ENCODE peak calls at places on chromosomes 5 and 9, in six cellular contexts. B is hepatocyte, C is MM.1S, N is OCI-LY7, F is A549, H is HCT116. I is an unnamed sample.

GRCh38 chr5:16931334-16932110 is 4.6 kb downstream of the MYO10 start:
- DNase-seq in B (no peak), C (no peak), N (no peak), F (no peak), H (no peak), I (peak; percentile 0)

GRCh38 chr5:1663186-1663585 is 136.5 kb downstream of the MRPL36 start:
- DNase-seq in B (peak; percentile 3), C (no peak), N (no peak), F (no peak), H (no peak), I (peak; percentile 62)

GRCh38 chr9:126856326-126856877 is 4.0 kb upstream of the ZBTB34 start:
- DNase-seq in B (no peak), C (no peak), N (no peak), F (no peak), H (no peak), I (no peak)

GRCh38 chr9:116632990-116633441 is 54.1 kb upstream of the TRIM32 start:
- DNase-seq in B (no peak), C (no peak), N (no peak), F (no peak), H (no peak), I (peak; percentile 80)

GRCh38 chr5:137695651-137696428 is 40.0 kb downstream of the KLHL3 start:
- DNase-seq in B (no peak), C (no peak), N (no peak), F (no peak), H (no peak), I (peak; percentile 58)

GRCh38 chr5:111998871-111999270 is 241.9 kb upstream of the NREP start:
- DNase-seq in B (no peak), C (no peak), N (no peak), F (no peak), H (no peak), I (no peak)

GRCh38 chr5:93088566-93088965 is 492.5 kb downstream of the NR2F1-AS1 start:
- DNase-seq in B (no peak), C (no peak), N (no peak), F (no peak), H (no peak), I (no peak)

GRCh38 chr5:6043491-6044310 is 334.6 kb downstream of the MED10 start:
- DNase-seq in B (no peak), C (no peak), N (no peak), F (no peak), H (no peak), I (peak; percentile 14)

GRCh38 chr5:6598351-6598900 is 34.4 kb downstream of the NSUN2 start:
- DNase-seq in B (no peak), C (no peak), N (no peak), F (no peak), H (no peak), I (no peak)

GRCh38 chr5:172897691-172898512 is 61.3 kb upstream of the RPL26L1 start:
- DNase-seq in B (peak; percentile 64), C (no peak), N (no peak), F (peak; percentile 90), H (no peak), I (peak; percentile 93)

GRCh38 chr9:123609844-123610243 is 253.8 kb downstream of the CRB2 start:
- DNase-seq in B (no peak), C (no peak), N (no peak), F (no peak), H (no peak), I (no peak)

GRCh38 chr9:83936523-83936922 is 15.3 kb upstream of the KIF27 start:
- DNase-seq in B (no peak), C (no peak), N (no peak), F (no peak), H (no peak), I (no peak)

GRCh38 chr5:16980983-16981382 is 44.9 kb upstream of the MYO10 start:
- DNase-seq in B (no peak), C (no peak), N (no peak), F (no peak), H (no peak), I (peak; percentile 51)

GRCh38 chr5:77328926-77329647 is 118.6 kb downstream of the PDE8B start:
- DNase-seq in B (no peak), C (no peak), N (no peak), F (no peak), H (no peak), I (no peak)

GRCh38 chr5:170430256-170430655 is 41.1 kb upstream of the KCNMB1 start:
- DNase-seq in B (no peak), C (no peak), N (no peak), F (no peak), H (no peak), I (no peak)

GRCh38 chr9:129814432-129815223 is 9.3 kb downstream of the TOR1A start:
- DNase-seq in B (no peak), C (no peak), N (no peak), F (no peak), H (no peak), I (no peak)

GRCh38 chr9:133515615-133516255 is 9.0 kb downstream of the MYMK start:
- DNase-seq in B (no peak), C (no peak), N (no peak), F (no peak), H (no peak), I (peak; percentile 35)

GRCh38 chr9:103242025-103242424 is 246.9 kb downstream of the CYLC2 start:
- DNase-seq in B (peak; percentile 4), C (no peak), N (no peak), F (no peak), H (no peak), I (no peak)

GRCh38 chr9:115254781-115255180 is 136.8 kb upstream of the TNC start:
- DNase-seq in B (no peak), C (no peak), N (no peak), F (no peak), H (no peak), I (no peak)

GRCh38 chr5:137921931-137922330 is 32.7 kb downstream of the PKD2L2 start:
- DNase-seq in B (no peak), C (no peak), N (no peak), F (no peak), H (no peak), I (no peak)

GRCh38 chr9:71819115-71819739 is 50.9 kb upstream of the CEMIP2 start:
- DNase-seq in B (peak; percentile 63), C (peak; percentile 26), N (peak; percentile 54), F (peak; percentile 21), H (peak; percentile 10), I (no peak)

GRCh38 chr9:108991479-108991878 is 21.8 kb downstream of the CTNNAL1 start:
- DNase-seq in B (no peak), C (no peak), N (no peak), F (no peak), H (no peak), I (no peak)

DNA sequence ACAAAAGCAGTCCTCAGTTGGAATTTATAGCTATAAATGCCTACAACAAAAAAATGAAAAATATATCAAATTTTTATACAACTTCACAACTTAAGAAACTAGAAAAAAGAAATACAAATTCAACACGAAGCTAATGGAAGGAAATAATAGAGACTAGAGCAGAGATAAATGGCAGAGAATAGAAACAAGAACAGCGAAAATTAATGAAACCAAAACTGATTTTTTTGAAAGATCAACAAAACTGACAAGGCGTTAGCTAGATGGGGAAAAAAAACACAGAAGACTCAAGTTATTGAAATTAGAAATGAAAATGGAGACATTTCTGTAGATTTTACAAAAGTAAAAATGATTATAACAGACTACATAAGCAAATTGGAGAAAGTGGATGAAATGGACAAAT is 20.6 kb downstream of the TPD52L3 start:
- DNase-seq in B (no peak), C (peak; percentile 32), N (no peak), F (no peak), H (no peak), I (no peak)
- H3K4me2 ChIP-seq in B (no peak overlapping the region), C (peak overlapping the region; percentile 61), N (no peak overlapping the region), F (no peak overlapping the region), H (no peak overlapping the region), I (no peak overlapping the region)

GRCh38 chr9:124854161-124854560 is 901 bp downstream of the WDR38 start:
- DNase-seq in B (no peak), C (no peak), N (no peak), F (no peak), H (no peak), I (peak; percentile 72)
- H3K4me2 ChIP-seq in B (no peak overlapping the region), C (no peak overlapping the region), N (no peak overlapping the region), F (no peak overlapping the region), H (no peak overlapping the region), I (no peak overlapping the region)

GRCh38 chr9:76161103-76161502 is 233.1 kb downstream of the RFK start:
- DNase-seq in B (no peak), C (no peak), N (no peak), F (no peak), H (no peak), I (no peak)

GRCh38 chr9:76159288-76159926 is 234.8 kb downstream of the RFK start:
- DNase-seq in B (no peak), C (no peak), N (no peak), F (no peak), H (no peak), I (no peak)

GRCh38 chr9:76162751-76163500 is 231.3 kb downstream of the RFK start:
- DNase-seq in B (peak; percentile 15), C (no peak), N (no peak), F (no peak), H (no peak), I (no peak)

GRCh38 chr9:76162109-76162730 is 232.0 kb downstream of the RFK start:
- DNase-seq in B (no peak), C (no peak), N (no peak), F (no peak), H (no peak), I (no peak)

DNA sequence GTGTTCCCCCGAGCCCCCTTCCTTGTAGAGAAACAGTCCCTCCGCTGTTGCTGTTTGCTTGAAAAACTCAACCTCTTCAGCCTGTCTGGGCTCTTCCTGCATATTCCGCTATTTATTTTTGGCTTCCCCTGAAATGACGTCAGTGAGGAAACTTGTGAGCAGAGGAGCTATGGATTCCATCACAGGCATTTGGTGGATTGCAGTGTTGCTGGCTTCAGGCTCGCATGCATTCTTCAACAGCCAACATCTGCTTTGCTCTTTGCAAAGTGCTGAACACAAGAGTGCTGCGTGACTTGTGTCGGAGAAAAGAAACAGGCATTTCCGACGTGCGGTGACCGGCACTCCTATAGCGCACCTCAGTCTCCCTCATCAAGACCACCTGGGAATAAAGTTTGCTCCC is 232.7 kb downstream of the RFK start:
- DNase-seq in B (peak; percentile 66), C (no peak), N (no peak), F (no peak), H (no peak), I (no peak)
- H3K4me2 ChIP-seq in B (peak overlapping the region; percentile 28), C (no peak overlapping the region), N (no peak overlapping the region), F (no peak overlapping the region), H (no peak overlapping the region), I (no peak overlapping the region)

GRCh38 chr5:72555871-72556270 is 48.7 kb upstream of the ZNF366 start:
- DNase-seq in B (peak; percentile 19), C (no peak), N (no peak), F (no peak), H (no peak), I (no peak)
- H3K4me2 ChIP-seq in B (peak overlapping the region; percentile 87), C (peak overlapping the region; percentile 45), N (no peak overlapping the region), F (peak overlapping the region; percentile 87), H (no peak overlapping the region), I (peak overlapping the region; percentile 77)